ENCODE peak calls at places on chromosomes 11 and 22, in nine cellular contexts. One of them, this sample, is unnamed.

GRCh38 chr22:30943368-30943767 is 25.2 kb downstream of the MORC2 start:
- DNase-seq in uterus: no peak
- DNase-seq in dorsolateral prefrontal cortex: no peak
- DNase-seq in astrocyte of the spinal cord: no peak
- DNase-seq in HFFc6: no peak
- DNase-seq in tibial nerve: no peak
- DNase-seq in GM12864: no peak
- DNase-seq in foreskin fibroblast: no peak
- DNase-seq in fibroblast of pulmonary artery: no peak
- DNase-seq in this sample: no peak

GRCh38 chr11:120618399-120618798 is 106.9 kb downstream of the GRIK4 start:
- DNase-seq in uterus: no peak
- DNase-seq in dorsolateral prefrontal cortex: no peak
- DNase-seq in astrocyte of the spinal cord: no peak
- DNase-seq in HFFc6: no peak
- DNase-seq in tibial nerve: no peak
- DNase-seq in GM12864: no peak
- DNase-seq in foreskin fibroblast: no peak
- DNase-seq in fibroblast of pulmonary artery: no peak
- DNase-seq in this sample: no peak

GRCh38 chr11:13440100-13440855 is 22.7 kb downstream of the BTBD10 start:
- DNase-seq in uterus: no peak
- DNase-seq in dorsolateral prefrontal cortex: peak; percentile 47
- DNase-seq in astrocyte of the spinal cord: peak; percentile 93
- DNase-seq in HFFc6: peak; percentile 93
- DNase-seq in tibial nerve: no peak
- DNase-seq in GM12864: no peak
- DNase-seq in foreskin fibroblast: peak; percentile 93
- DNase-seq in fibroblast of pulmonary artery: peak; percentile 96
- DNase-seq in this sample: no peak

GRCh38 chr11:109864161-109864661 is 229.0 kb upstream of the ZC3H12C start:
- DNase-seq in uterus: no peak
- DNase-seq in dorsolateral prefrontal cortex: no peak
- DNase-seq in astrocyte of the spinal cord: no peak
- DNase-seq in HFFc6: no peak
- DNase-seq in tibial nerve: no peak
- DNase-seq in GM12864: peak; percentile 49
- DNase-seq in foreskin fibroblast: no peak
- DNase-seq in fibroblast of pulmonary artery: no peak
- DNase-seq in this sample: peak; percentile 76

GRCh38 chr11:37616291-37616690 is 1018.3 kb upstream of the RAG2 start:
- DNase-seq in uterus: no peak
- DNase-seq in dorsolateral prefrontal cortex: no peak
- DNase-seq in astrocyte of the spinal cord: no peak
- DNase-seq in HFFc6: no peak
- DNase-seq in tibial nerve: no peak
- DNase-seq in GM12864: no peak
- DNase-seq in foreskin fibroblast: no peak
- DNase-seq in fibroblast of pulmonary artery: no peak
- DNase-seq in this sample: no peak

GRCh38 chr11:16896716-16897115 is 117.5 kb downstream of the PLEKHA7 start:
- DNase-seq in uterus: no peak
- DNase-seq in dorsolateral prefrontal cortex: no peak
- DNase-seq in astrocyte of the spinal cord: no peak
- DNase-seq in HFFc6: no peak
- DNase-seq in tibial nerve: no peak
- DNase-seq in GM12864: no peak
- DNase-seq in foreskin fibroblast: no peak
- DNase-seq in fibroblast of pulmonary artery: no peak
- DNase-seq in this sample: no peak

GRCh38 chr11:118338637-118339061 is 3.9 kb downstream of the CD3D start:
- DNase-seq in uterus: no peak
- DNase-seq in dorsolateral prefrontal cortex: no peak
- DNase-seq in astrocyte of the spinal cord: no peak
- DNase-seq in HFFc6: no peak
- DNase-seq in tibial nerve: no peak
- DNase-seq in GM12864: peak; percentile 34
- DNase-seq in foreskin fibroblast: no peak
- DNase-seq in fibroblast of pulmonary artery: peak; percentile 21
- DNase-seq in this sample: peak; percentile 77

GRCh38 chr11:35579557-35580396 is 38.5 kb upstream of the FJX1 start:
- DNase-seq in uterus: no peak
- DNase-seq in dorsolateral prefrontal cortex: no peak
- DNase-seq in astrocyte of the spinal cord: peak; percentile 94
- DNase-seq in HFFc6: peak; percentile 94
- DNase-seq in tibial nerve: no peak
- DNase-seq in GM12864: no peak
- DNase-seq in foreskin fibroblast: peak; percentile 96
- DNase-seq in fibroblast of pulmonary artery: peak; percentile 95
- DNase-seq in this sample: no peak

GRCh38 chr22:25582946-25583345 is 18.5 kb downstream of the GRK3 start:
- DNase-seq in uterus: no peak
- DNase-seq in dorsolateral prefrontal cortex: no peak
- DNase-seq in astrocyte of the spinal cord: no peak
- DNase-seq in HFFc6: no peak
- DNase-seq in tibial nerve: no peak
- DNase-seq in GM12864: no peak
- DNase-seq in foreskin fibroblast: peak; percentile 70
- DNase-seq in fibroblast of pulmonary artery: no peak
- DNase-seq in this sample: no peak

GRCh38 chr11:8650401-8650990 is 32.0 kb downstream of the TRIM66 start:
- DNase-seq in uterus: no peak
- DNase-seq in dorsolateral prefrontal cortex: no peak
- DNase-seq in astrocyte of the spinal cord: no peak
- DNase-seq in HFFc6: peak; percentile 45
- DNase-seq in tibial nerve: no peak
- DNase-seq in GM12864: no peak
- DNase-seq in foreskin fibroblast: peak; percentile 89
- DNase-seq in fibroblast of pulmonary artery: peak; percentile 52
- DNase-seq in this sample: no peak

GRCh38 chr11:112174789-112175595 is at the start of gene BCO2:
- DNase-seq in uterus: peak; percentile 87
- DNase-seq in dorsolateral prefrontal cortex: peak; percentile 90
- DNase-seq in astrocyte of the spinal cord: peak; percentile 76
- DNase-seq in HFFc6: peak; percentile 75
- DNase-seq in tibial nerve: peak; percentile 82
- DNase-seq in GM12864: no peak
- DNase-seq in foreskin fibroblast: peak; percentile 80
- DNase-seq in fibroblast of pulmonary artery: peak; percentile 87
- DNase-seq in this sample: peak; percentile 46

GRCh38 chr11:57597971-57598830 is 716 bp downstream of the SERPING1 start:
- DNase-seq in uterus: peak; percentile 91
- DNase-seq in dorsolateral prefrontal cortex: no peak
- DNase-seq in astrocyte of the spinal cord: no peak
- DNase-seq in HFFc6: no peak
- DNase-seq in tibial nerve: peak; percentile 74
- DNase-seq in GM12864: no peak
- DNase-seq in foreskin fibroblast: peak; percentile 84
- DNase-seq in fibroblast of pulmonary artery: peak; percentile 76
- DNase-seq in this sample: no peak

GRCh38 chr22:41917906-41918791 is 3.3 kb upstream of the SHISA8 start:
- DNase-seq in uterus: no peak
- DNase-seq in dorsolateral prefrontal cortex: peak; percentile 45
- DNase-seq in astrocyte of the spinal cord: peak; percentile 61
- DNase-seq in HFFc6: no peak
- DNase-seq in tibial nerve: no peak
- DNase-seq in GM12864: no peak
- DNase-seq in foreskin fibroblast: peak; percentile 74
- DNase-seq in fibroblast of pulmonary artery: peak; percentile 72
- DNase-seq in this sample: no peak

GRCh38 chr11:17368551-17368950 is 17.0 kb downstream of the NCR3LG1 start:
- DNase-seq in uterus: no peak
- DNase-seq in dorsolateral prefrontal cortex: no peak
- DNase-seq in astrocyte of the spinal cord: no peak
- DNase-seq in HFFc6: no peak
- DNase-seq in tibial nerve: no peak
- DNase-seq in GM12864: no peak
- DNase-seq in foreskin fibroblast: no peak
- DNase-seq in fibroblast of pulmonary artery: no peak
- DNase-seq in this sample: no peak

GRCh38 chr11:73907191-73907590 is 30.4 kb downstream of the PAAF1 start:
- DNase-seq in uterus: no peak
- DNase-seq in dorsolateral prefrontal cortex: no peak
- DNase-seq in astrocyte of the spinal cord: no peak
- DNase-seq in HFFc6: peak; percentile 45
- DNase-seq in tibial nerve: no peak
- DNase-seq in GM12864: no peak
- DNase-seq in foreskin fibroblast: peak; percentile 43
- DNase-seq in fibroblast of pulmonary artery: peak; percentile 23
- DNase-seq in this sample: no peak

GRCh38 chr11:134530826-134531225 is 118.8 kb upstream of the B3GAT1 start:
- DNase-seq in uterus: no peak
- DNase-seq in dorsolateral prefrontal cortex: peak; percentile 25
- DNase-seq in astrocyte of the spinal cord: no peak
- DNase-seq in HFFc6: no peak
- DNase-seq in tibial nerve: no peak
- DNase-seq in GM12864: no peak
- DNase-seq in foreskin fibroblast: no peak
- DNase-seq in fibroblast of pulmonary artery: no peak
- DNase-seq in this sample: no peak

GRCh38 chr11:33743291-33743690 is 7.1 kb upstream of the CD59 start:
- DNase-seq in uterus: no peak
- DNase-seq in dorsolateral prefrontal cortex: no peak
- DNase-seq in astrocyte of the spinal cord: no peak
- DNase-seq in HFFc6: no peak
- DNase-seq in tibial nerve: no peak
- DNase-seq in GM12864: no peak
- DNase-seq in foreskin fibroblast: no peak
- DNase-seq in fibroblast of pulmonary artery: no peak
- DNase-seq in this sample: no peak

GRCh38 chr11:117327567-117328413 is at the start of gene CEP164:
- DNase-seq in uterus: peak; percentile 96
- DNase-seq in dorsolateral prefrontal cortex: peak; percentile 96
- DNase-seq in astrocyte of the spinal cord: peak; percentile 98
- DNase-seq in HFFc6: peak; percentile 98
- DNase-seq in tibial nerve: peak; percentile 89
- DNase-seq in GM12864: peak; percentile 94
- DNase-seq in foreskin fibroblast: peak; percentile 99
- DNase-seq in fibroblast of pulmonary artery: peak; percentile 97
- DNase-seq in this sample: peak; percentile 97
- TF ChIP-seq CTCF in uterus: no peak
- TF ChIP-seq CTCF in dorsolateral prefrontal cortex: peak; percentile 26
- TF ChIP-seq CTCF in astrocyte of the spinal cord: no peak
- TF ChIP-seq CTCF in HFFc6: no peak
- TF ChIP-seq CTCF in tibial nerve: no peak
- TF ChIP-seq CTCF in GM12864: no peak
- TF ChIP-seq CTCF in foreskin fibroblast: no peak
- TF ChIP-seq CTCF in fibroblast of pulmonary artery: no peak
- TF ChIP-seq CTCF in this sample: no peak

GRCh38 chr11:104222464-104222863 is 58.5 kb upstream of the PDGFD start:
- DNase-seq in uterus: no peak
- DNase-seq in dorsolateral prefrontal cortex: no peak
- DNase-seq in astrocyte of the spinal cord: no peak
- DNase-seq in HFFc6: no peak
- DNase-seq in tibial nerve: no peak
- DNase-seq in GM12864: no peak
- DNase-seq in foreskin fibroblast: no peak
- DNase-seq in fibroblast of pulmonary artery: no peak
- DNase-seq in this sample: no peak
- TF ChIP-seq CTCF in uterus: no peak
- TF ChIP-seq CTCF in dorsolateral prefrontal cortex: no peak
- TF ChIP-seq CTCF in astrocyte of the spinal cord: no peak
- TF ChIP-seq CTCF in HFFc6: no peak
- TF ChIP-seq CTCF in tibial nerve: no peak
- TF ChIP-seq CTCF in GM12864: no peak
- TF ChIP-seq CTCF in foreskin fibroblast: no peak
- TF ChIP-seq CTCF in fibroblast of pulmonary artery: no peak
- TF ChIP-seq CTCF in this sample: no peak

GRCh38 chr11:12271241-12271640 is 106.1 kb upstream of the PARVA start:
- DNase-seq in uterus: no peak
- DNase-seq in dorsolateral prefrontal cortex: no peak
- DNase-seq in astrocyte of the spinal cord: no peak
- DNase-seq in HFFc6: no peak
- DNase-seq in tibial nerve: no peak
- DNase-seq in GM12864: no peak
- DNase-seq in foreskin fibroblast: no peak
- DNase-seq in fibroblast of pulmonary artery: no peak
- DNase-seq in this sample: no peak

GRCh38 chr11:12269104-12269441 is 108.3 kb upstream of the PARVA start:
- DNase-seq in uterus: peak; percentile 45
- DNase-seq in dorsolateral prefrontal cortex: no peak
- DNase-seq in astrocyte of the spinal cord: no peak
- DNase-seq in HFFc6: no peak
- DNase-seq in tibial nerve: no peak
- DNase-seq in GM12864: no peak
- DNase-seq in foreskin fibroblast: peak; percentile 29
- DNase-seq in fibroblast of pulmonary artery: peak; percentile 86
- DNase-seq in this sample: no peak

GRCh38 chr11:12269446-12270214 is 107.7 kb upstream of the PARVA start:
- DNase-seq in uterus: no peak
- DNase-seq in dorsolateral prefrontal cortex: no peak
- DNase-seq in astrocyte of the spinal cord: no peak
- DNase-seq in HFFc6: no peak
- DNase-seq in tibial nerve: no peak
- DNase-seq in GM12864: no peak
- DNase-seq in foreskin fibroblast: no peak
- DNase-seq in fibroblast of pulmonary artery: no peak
- DNase-seq in this sample: no peak

GRCh38 chr11:12270817-12271216 is 106.6 kb upstream of the PARVA start:
- DNase-seq in uterus: no peak
- DNase-seq in dorsolateral prefrontal cortex: no peak
- DNase-seq in astrocyte of the spinal cord: no peak
- DNase-seq in HFFc6: no peak
- DNase-seq in tibial nerve: no peak
- DNase-seq in GM12864: no peak
- DNase-seq in foreskin fibroblast: no peak
- DNase-seq in fibroblast of pulmonary artery: no peak
- DNase-seq in this sample: no peak

DNA sequence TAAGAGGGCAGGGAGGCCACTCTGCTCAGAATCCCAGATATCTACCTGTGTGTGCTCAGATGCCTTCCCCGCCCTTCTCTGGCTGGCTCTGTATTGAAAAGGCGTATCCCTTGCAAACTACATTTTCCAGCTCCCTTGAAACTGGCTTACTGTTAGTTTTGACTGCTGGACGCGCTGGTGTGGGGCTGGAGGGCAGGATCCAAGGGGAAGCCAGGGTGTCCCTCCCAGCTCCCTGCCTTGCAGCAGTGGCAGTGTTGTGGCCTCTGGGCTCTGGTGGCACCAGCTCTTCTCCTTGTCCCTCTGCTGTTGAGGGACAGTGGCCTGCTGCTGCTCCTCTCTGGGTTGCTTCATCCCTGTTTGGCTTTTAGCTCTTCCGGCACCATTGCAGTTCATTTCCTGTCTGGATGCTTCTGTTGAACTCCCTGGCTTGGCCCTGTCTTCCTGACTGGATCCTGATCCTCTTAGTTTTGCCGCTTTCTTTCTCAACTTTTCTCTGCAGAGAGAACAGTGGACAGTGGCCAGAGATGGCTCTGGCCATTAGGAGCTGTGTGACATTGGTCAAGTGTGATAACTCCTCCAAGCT is 107.1 kb upstream of the PARVA start:
- DNase-seq in uterus: no peak
- DNase-seq in dorsolateral prefrontal cortex: no peak
- DNase-seq in astrocyte of the spinal cord: no peak
- DNase-seq in HFFc6: no peak
- DNase-seq in tibial nerve: no peak
- DNase-seq in GM12864: no peak
- DNase-seq in foreskin fibroblast: no peak
- DNase-seq in fibroblast of pulmonary artery: peak; percentile 35
- DNase-seq in this sample: no peak
- TF ChIP-seq CTCF in uterus: no peak
- TF ChIP-seq CTCF in dorsolateral prefrontal cortex: no peak
- TF ChIP-seq CTCF in astrocyte of the spinal cord: no peak
- TF ChIP-seq CTCF in HFFc6: no peak
- TF ChIP-seq CTCF in tibial nerve: no peak
- TF ChIP-seq CTCF in GM12864: no peak
- TF ChIP-seq CTCF in foreskin fibroblast: no peak
- TF ChIP-seq CTCF in fibroblast of pulmonary artery: no peak
- TF ChIP-seq CTCF in this sample: no peak

GRCh38 chr11:45266693-45267451 is 19.3 kb downstream of the SYT13 start:
- DNase-seq in uterus: no peak
- DNase-seq in dorsolateral prefrontal cortex: no peak
- DNase-seq in astrocyte of the spinal cord: no peak
- DNase-seq in HFFc6: no peak
- DNase-seq in tibial nerve: no peak
- DNase-seq in GM12864: no peak
- DNase-seq in foreskin fibroblast: no peak
- DNase-seq in fibroblast of pulmonary artery: no peak
- DNase-seq in this sample: peak; percentile 27
- TF ChIP-seq CTCF in uterus: no peak
- TF ChIP-seq CTCF in dorsolateral prefrontal cortex: peak; percentile 10
- TF ChIP-seq CTCF in astrocyte of the spinal cord: peak; percentile 28
- TF ChIP-seq CTCF in HFFc6: peak; percentile 71
- TF ChIP-seq CTCF in tibial nerve: no peak
- TF ChIP-seq CTCF in GM12864: peak; percentile 64
- TF ChIP-seq CTCF in foreskin fibroblast: no peak
- TF ChIP-seq CTCF in fibroblast of pulmonary artery: peak; percentile 17
- TF ChIP-seq CTCF in this sample: peak; percentile 24